ENCODE peak calls at places on chromosomes 12 and 14, in four cellular contexts. N is thoracic aorta; T is CD4-positive, alpha-beta memory T cell; A is GM23338. M is an unnamed sample. For H3K4me1, the result is how much of the 10 kb centered on the place peaks cover.

GRCh38 chr12:124279315-124279714 is 15.6 kb upstream of the RFLNA start:
- DNase-seq in N (no peak), T (no peak), A (no peak), M (no peak)

GRCh38 chr14:96126339-96126770 is 78.3 kb upstream of the BDKRB2 start:
- DNase-seq in N (no peak), T (peak), A (no peak), M (peak)

GRCh38 chr12:52495385-52495784 is 2.3 kb upstream of the KRT6A start:
- DNase-seq in N (no peak), T (no peak), A (peak), M (no peak)

GRCh38 chr12:51386361-51386760 is 4.8 kb downstream of the GALNT6 start:
- DNase-seq in N (no peak), T (no peak), A (no peak), M (no peak)

GRCh38 chr12:24730461-24730896 is 218.4 kb downstream of the BCAT1 start:
- DNase-seq in N (no peak), T (no peak), A (no peak), M (no peak)

GRCh38 chr14:54568821-54569591 is 2.1 kb downstream of the SAMD4A start:
- DNase-seq in N (no peak), T (no peak), A (no peak), M (no peak)

GRCh38 chr14:85575617-85575898 is 45.6 kb downstream of the FLRT2 start:
- DNase-seq in N (no peak), T (no peak), A (peak), M (no peak)

GRCh38 chr12:132214906-132215643 is 70.8 kb downstream of the NOC4L start:
- DNase-seq in N (no peak), T (no peak), A (peak), M (no peak)

GRCh38 chr12:89333564-89334252 is 18.6 kb downstream of the DUSP6 start:
- DNase-seq in N (no peak), T (no peak), A (peak), M (no peak)

GRCh38 chr12:111248221-111248620 is 120.7 kb downstream of the PHETA1 start:
- DNase-seq in N (no peak), T (no peak), A (no peak), M (no peak)

GRCh38 chr12:107514887-107515445 is 170.6 kb upstream of the PWP1 start:
- DNase-seq in N (no peak), T (no peak), A (no peak), M (no peak)

GRCh38 chr14:41490323-41490722 is 116.4 kb upstream of the LRFN5 start:
- DNase-seq in N (no peak), T (no peak), A (no peak), M (no peak)

GRCh38 chr12:40224439-40225291 is at the start of gene LRRK2:
- DNase-seq in N (peak), T (peak), A (peak), M (peak)

GRCh38 chr12:67091204-67091603 is 178.0 kb upstream of the CAND1 start:
- DNase-seq in N (no peak), T (no peak), A (no peak), M (no peak)

GRCh38 chr12:110744176-110744575 is 1.5 kb upstream of the PPP1CC start:
- DNase-seq in N (no peak), T (no peak), A (no peak), M (no peak)

GRCh38 chr12:104360988-104361707 is 57.6 kb downstream of the EID3 start:
- DNase-seq in N (no peak), T (no peak), A (no peak), M (no peak)

GRCh38 chr14:91405241-91405721 is 12.3 kb downstream of the CCDC88C start:
- DNase-seq in N (no peak), T (peak), A (no peak), M (no peak)

GRCh38 chr12:14961466-14962155 is at the start of gene ARHGDIB:
- DNase-seq in N (no peak), T (peak), A (peak), M (no peak)

GRCh38 chr14:105912641-105913180 is 386.3 kb downstream of the TMEM121 start:
- DNase-seq in N (no peak), T (no peak), A (no peak), M (no peak)

GRCh38 chr12:69836015-69836414 is 11.0 kb downstream of the MYRFL start:
- DNase-seq in N (no peak), T (no peak), A (no peak), M (no peak)

DNA sequence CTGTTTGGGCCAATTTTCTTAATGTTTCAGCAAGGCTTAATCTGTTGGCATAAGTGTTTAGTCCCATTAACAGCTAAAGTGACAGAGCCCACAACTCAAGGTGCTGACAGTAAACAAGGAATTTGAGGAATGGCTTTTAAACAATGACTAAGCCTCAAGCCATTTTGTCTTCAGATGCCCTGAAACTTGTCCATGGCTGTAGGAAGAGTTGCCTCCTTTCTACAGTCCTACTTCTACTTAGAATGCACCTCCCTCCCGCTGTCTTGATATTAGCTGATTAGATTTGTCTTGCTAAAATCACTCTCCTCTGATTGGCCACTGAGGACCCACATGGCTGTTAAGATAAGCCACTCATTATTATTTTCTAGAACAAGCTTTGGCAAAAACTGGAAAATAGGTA is 188.4 kb upstream of the OTX2 start:
- DNase-seq in N (no peak), T (no peak), A (peak), M (no peak)
- H3K4me1 ChIP-seq in N (under half), T (under half), A (under half), M (under half)

DNA sequence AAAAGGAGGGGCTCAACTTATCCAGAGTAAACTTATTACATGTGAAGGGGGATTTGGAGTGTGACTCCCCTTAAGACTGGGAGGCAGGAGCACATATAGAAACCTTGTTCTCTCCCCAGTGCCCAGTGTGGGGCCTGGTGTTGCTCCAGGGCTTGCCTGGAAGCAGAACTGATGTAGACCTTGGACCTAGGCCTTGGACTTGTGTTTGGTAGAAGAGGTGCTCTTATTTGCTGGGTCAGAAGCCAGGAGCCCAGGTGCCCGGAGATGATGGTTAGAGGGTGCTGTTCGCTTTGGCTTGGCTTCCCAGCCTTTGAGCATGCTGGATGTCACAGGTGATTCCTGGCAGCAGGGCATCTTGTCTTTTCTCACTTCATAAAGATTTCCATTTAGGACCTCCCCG is 110.4 kb downstream of the SMOC1 start:
- DNase-seq in N (no peak), T (no peak), A (no peak), M (no peak)
- H3K4me1 ChIP-seq in N (under half), T (under half), A (under half), M (under half)

GRCh38 chr12:25997401-25997973 is 39.0 kb downstream of the RASSF8 start:
- DNase-seq in N (no peak), T (no peak), A (peak), M (no peak)
- H3K4me1 ChIP-seq in N (under half), T (under half), A (under half), M (under half)

GRCh38 chr12:4566474-4566873 is 4.5 kb downstream of the DYRK4 start:
- DNase-seq in N (no peak), T (no peak), A (no peak), M (no peak)
- H3K4me1 ChIP-seq in N (under half), T (under half), A (under half), M (under half)

DNA sequence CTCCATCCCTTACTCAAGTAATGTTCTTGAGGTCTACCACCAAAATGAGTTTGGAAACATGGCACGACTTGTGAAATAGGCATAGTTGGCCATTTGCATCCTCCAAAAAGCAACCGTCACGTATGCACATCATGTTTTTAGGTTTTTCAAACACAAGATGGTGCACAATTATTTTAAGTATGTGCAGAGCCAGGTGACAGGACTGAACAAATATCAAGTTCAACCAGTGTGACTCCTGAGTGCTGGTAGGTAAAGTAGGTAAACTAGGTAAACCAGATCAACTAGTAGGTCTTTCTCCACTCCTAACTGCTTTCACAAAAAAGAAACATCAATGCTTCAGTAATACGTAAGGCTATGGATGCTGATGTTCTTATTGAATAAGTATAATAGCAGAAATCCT is 39.1 kb downstream of the FGD6 start:
- DNase-seq in N (no peak), T (no peak), A (no peak), M (no peak)
- H3K4me1 ChIP-seq in N (under half), T (under half), A (under half), M (under half)

DNA sequence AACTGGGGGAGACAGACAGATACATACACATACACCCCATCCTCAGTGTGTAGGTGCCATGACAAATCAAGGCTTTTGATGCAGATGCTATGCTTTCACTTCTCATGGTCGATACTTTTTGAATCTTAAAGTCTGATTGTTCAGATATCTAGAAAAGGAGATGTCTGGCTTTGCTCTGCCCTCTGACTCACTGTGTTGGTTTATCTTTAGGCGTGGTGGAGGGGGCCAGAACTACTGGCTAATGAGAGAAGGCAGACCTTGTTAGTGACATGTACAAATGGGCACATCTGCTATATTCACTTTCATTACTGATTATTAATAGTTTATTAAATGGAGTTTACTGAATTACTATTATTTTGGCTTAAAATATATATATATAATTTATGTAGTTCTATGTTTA is 444.3 kb upstream of the RGS6 start:
- DNase-seq in N (no peak), T (no peak), A (no peak), M (no peak)
- H3K4me1 ChIP-seq in N (under half), T (under half), A (under half), M (under half)

DNA sequence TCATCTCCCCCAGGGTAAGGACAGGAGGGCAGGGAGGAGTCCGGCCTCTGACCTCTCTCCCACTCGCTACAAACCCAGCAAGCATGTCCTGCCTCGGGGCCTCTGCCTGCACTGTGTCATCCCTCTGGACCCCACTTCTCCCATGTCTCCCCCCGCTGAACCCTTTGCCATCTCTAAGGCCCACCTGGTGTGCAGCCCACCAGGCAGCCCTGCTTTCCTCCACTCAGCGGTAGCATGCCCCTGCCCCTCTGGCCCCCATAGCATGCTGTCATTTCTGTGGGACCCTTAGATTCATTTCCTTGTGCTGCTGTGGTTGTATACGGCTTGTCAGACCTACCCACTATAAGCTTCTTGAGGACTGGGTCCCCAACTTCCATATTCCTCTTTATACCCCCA is 17.7 kb downstream of the PAPLN start:
- DNase-seq in N (no peak), T (no peak), A (no peak), M (no peak)
- H3K4me1 ChIP-seq in N (under half), T (under half), A (under half), M (under half)

M was measured in vagina.